ENCODE peak calls at places on chromosomes 2 and 18, in nine cellular contexts. One of them, this sample, is unnamed.

GRCh38 chr2:233480490-233481202 is 85.9 kb downstream of the USP40 start:
- DNase-seq in nephron progenitor cell: no peak
- DNase-seq in activated CD4-positive, alpha-beta T cell treated with anti-CD3 and anti-CD28 coated beads, Interleukin-2, amount 50 U/mL, for 1 hour: no peak
- DNase-seq in A549: peak
- DNase-seq in stimulated activated naive B cell treated with anti-CD40 and anti-IgM and Interleukin-4, amounts not matched to agents 10 μg/mL and 1 μg/mL and 100 μg/mL, for 72 hours: no peak
- DNase-seq in cardiac muscle cell: peak
- DNase-seq in NCI-H510A: peak
- DNase-seq in fibroblast of mammary gland: no peak
- DNase-seq in GF-D8: no peak
- DNase-seq in this sample: peak

GRCh38 chr2:204363513-204363912 is 181.8 kb upstream of the PARD3B start:
- DNase-seq in stimulated activated naive B cell treated with anti-CD40 and anti-IgM and Interleukin-4, amounts not matched to agents 10 μg/mL and 1 μg/mL and 100 μg/mL, for 72 hours: no peak
- DNase-seq in nephron progenitor cell: no peak
- DNase-seq in fibroblast of mammary gland: no peak
- DNase-seq in GF-D8: no peak
- DNase-seq in cardiac muscle cell: no peak
- DNase-seq in activated CD4-positive, alpha-beta T cell treated with anti-CD3 and anti-CD28 coated beads, Interleukin-2, amount 50 U/mL, for 1 hour: no peak
- DNase-seq in NCI-H510A: no peak
- DNase-seq in A549: no peak
- DNase-seq in this sample: no peak

GRCh38 chr2:174431902-174432301 is 36.4 kb downstream of the SCRN3 start:
- DNase-seq in activated CD4-positive, alpha-beta T cell treated with anti-CD3 and anti-CD28 coated beads, Interleukin-2, amount 50 U/mL, for 1 hour: no peak
- DNase-seq in fibroblast of mammary gland: no peak
- DNase-seq in A549: no peak
- DNase-seq in GF-D8: no peak
- DNase-seq in NCI-H510A: no peak
- DNase-seq in nephron progenitor cell: no peak
- DNase-seq in stimulated activated naive B cell treated with anti-CD40 and anti-IgM and Interleukin-4, amounts not matched to agents 10 μg/mL and 1 μg/mL and 100 μg/mL, for 72 hours: no peak
- DNase-seq in cardiac muscle cell: no peak
- DNase-seq in this sample: no peak

GRCh38 chr2:44748-45341 is 1.5 kb downstream of the FAM110C start:
- DNase-seq in fibroblast of mammary gland: no peak
- DNase-seq in cardiac muscle cell: no peak
- DNase-seq in NCI-H510A: no peak
- DNase-seq in A549: no peak
- DNase-seq in stimulated activated naive B cell treated with anti-CD40 and anti-IgM and Interleukin-4, amounts not matched to agents 10 μg/mL and 1 μg/mL and 100 μg/mL, for 72 hours: no peak
- DNase-seq in nephron progenitor cell: no peak
- DNase-seq in GF-D8: no peak
- DNase-seq in activated CD4-positive, alpha-beta T cell treated with anti-CD3 and anti-CD28 coated beads, Interleukin-2, amount 50 U/mL, for 1 hour: no peak
- DNase-seq in this sample: peak

GRCh38 chr2:40361478-40361877 is 90.4 kb downstream of the SLC8A1 start:
- DNase-seq in fibroblast of mammary gland: no peak
- DNase-seq in nephron progenitor cell: no peak
- DNase-seq in GF-D8: no peak
- DNase-seq in stimulated activated naive B cell treated with anti-CD40 and anti-IgM and Interleukin-4, amounts not matched to agents 10 μg/mL and 1 μg/mL and 100 μg/mL, for 72 hours: no peak
- DNase-seq in NCI-H510A: no peak
- DNase-seq in cardiac muscle cell: no peak
- DNase-seq in A549: no peak
- DNase-seq in activated CD4-positive, alpha-beta T cell treated with anti-CD3 and anti-CD28 coated beads, Interleukin-2, amount 50 U/mL, for 1 hour: no peak
- DNase-seq in this sample: no peak

GRCh38 chr2:239809391-239809790 is 215.8 kb downstream of the NDUFA10 start:
- DNase-seq in GF-D8: no peak
- DNase-seq in activated CD4-positive, alpha-beta T cell treated with anti-CD3 and anti-CD28 coated beads, Interleukin-2, amount 50 U/mL, for 1 hour: no peak
- DNase-seq in NCI-H510A: no peak
- DNase-seq in fibroblast of mammary gland: no peak
- DNase-seq in nephron progenitor cell: no peak
- DNase-seq in A549: no peak
- DNase-seq in stimulated activated naive B cell treated with anti-CD40 and anti-IgM and Interleukin-4, amounts not matched to agents 10 μg/mL and 1 μg/mL and 100 μg/mL, for 72 hours: no peak
- DNase-seq in cardiac muscle cell: no peak
- DNase-seq in this sample: peak

GRCh38 chr2:5981241-5982055 is 289.3 kb downstream of the SOX11 start:
- DNase-seq in activated CD4-positive, alpha-beta T cell treated with anti-CD3 and anti-CD28 coated beads, Interleukin-2, amount 50 U/mL, for 1 hour: no peak
- DNase-seq in fibroblast of mammary gland: no peak
- DNase-seq in GF-D8: no peak
- DNase-seq in nephron progenitor cell: peak
- DNase-seq in NCI-H510A: peak
- DNase-seq in stimulated activated naive B cell treated with anti-CD40 and anti-IgM and Interleukin-4, amounts not matched to agents 10 μg/mL and 1 μg/mL and 100 μg/mL, for 72 hours: no peak
- DNase-seq in A549: no peak
- DNase-seq in cardiac muscle cell: no peak
- DNase-seq in this sample: no peak

GRCh38 chr2:192195548-192196418 is 1.1 kb upstream of the TMEFF2 start:
- DNase-seq in NCI-H510A: no peak
- DNase-seq in nephron progenitor cell: peak
- DNase-seq in fibroblast of mammary gland: peak
- DNase-seq in cardiac muscle cell: peak
- DNase-seq in stimulated activated naive B cell treated with anti-CD40 and anti-IgM and Interleukin-4, amounts not matched to agents 10 μg/mL and 1 μg/mL and 100 μg/mL, for 72 hours: no peak
- DNase-seq in GF-D8: no peak
- DNase-seq in A549: peak
- DNase-seq in activated CD4-positive, alpha-beta T cell treated with anti-CD3 and anti-CD28 coated beads, Interleukin-2, amount 50 U/mL, for 1 hour: no peak
- DNase-seq in this sample: peak

GRCh38 chr2:152055366-152056108 is 43.3 kb downstream of the CACNB4 start:
- DNase-seq in NCI-H510A: no peak
- DNase-seq in stimulated activated naive B cell treated with anti-CD40 and anti-IgM and Interleukin-4, amounts not matched to agents 10 μg/mL and 1 μg/mL and 100 μg/mL, for 72 hours: no peak
- DNase-seq in fibroblast of mammary gland: peak
- DNase-seq in nephron progenitor cell: no peak
- DNase-seq in A549: no peak
- DNase-seq in GF-D8: peak
- DNase-seq in cardiac muscle cell: peak
- DNase-seq in activated CD4-positive, alpha-beta T cell treated with anti-CD3 and anti-CD28 coated beads, Interleukin-2, amount 50 U/mL, for 1 hour: no peak
- DNase-seq in this sample: no peak

GRCh38 chr2:203728321-203728720 is 21.9 kb downstream of the CD28 start:
- DNase-seq in nephron progenitor cell: no peak
- DNase-seq in cardiac muscle cell: no peak
- DNase-seq in stimulated activated naive B cell treated with anti-CD40 and anti-IgM and Interleukin-4, amounts not matched to agents 10 μg/mL and 1 μg/mL and 100 μg/mL, for 72 hours: no peak
- DNase-seq in A549: no peak
- DNase-seq in NCI-H510A: no peak
- DNase-seq in GF-D8: no peak
- DNase-seq in activated CD4-positive, alpha-beta T cell treated with anti-CD3 and anti-CD28 coated beads, Interleukin-2, amount 50 U/mL, for 1 hour: no peak
- DNase-seq in fibroblast of mammary gland: no peak
- DNase-seq in this sample: no peak

GRCh38 chr2:128638741-128639477 is 320.2 kb upstream of the HS6ST1 start:
- DNase-seq in fibroblast of mammary gland: no peak
- DNase-seq in stimulated activated naive B cell treated with anti-CD40 and anti-IgM and Interleukin-4, amounts not matched to agents 10 μg/mL and 1 μg/mL and 100 μg/mL, for 72 hours: no peak
- DNase-seq in A549: no peak
- DNase-seq in NCI-H510A: peak
- DNase-seq in activated CD4-positive, alpha-beta T cell treated with anti-CD3 and anti-CD28 coated beads, Interleukin-2, amount 50 U/mL, for 1 hour: no peak
- DNase-seq in cardiac muscle cell: no peak
- DNase-seq in GF-D8: no peak
- DNase-seq in nephron progenitor cell: peak
- DNase-seq in this sample: peak

GRCh38 chr2:216539791-216540241 is 41.2 kb downstream of the RPL37A start:
- DNase-seq in stimulated activated naive B cell treated with anti-CD40 and anti-IgM and Interleukin-4, amounts not matched to agents 10 μg/mL and 1 μg/mL and 100 μg/mL, for 72 hours: no peak
- DNase-seq in cardiac muscle cell: no peak
- DNase-seq in GF-D8: no peak
- DNase-seq in fibroblast of mammary gland: no peak
- DNase-seq in nephron progenitor cell: no peak
- DNase-seq in NCI-H510A: peak
- DNase-seq in A549: peak
- DNase-seq in activated CD4-positive, alpha-beta T cell treated with anti-CD3 and anti-CD28 coated beads, Interleukin-2, amount 50 U/mL, for 1 hour: no peak
- DNase-seq in this sample: peak

GRCh38 chr2:68387408-68388350 is 22.6 kb downstream of the PLEK start:
- DNase-seq in GF-D8: peak
- DNase-seq in cardiac muscle cell: no peak
- DNase-seq in A549: no peak
- DNase-seq in fibroblast of mammary gland: no peak
- DNase-seq in activated CD4-positive, alpha-beta T cell treated with anti-CD3 and anti-CD28 coated beads, Interleukin-2, amount 50 U/mL, for 1 hour: no peak
- DNase-seq in nephron progenitor cell: no peak
- DNase-seq in NCI-H510A: no peak
- DNase-seq in stimulated activated naive B cell treated with anti-CD40 and anti-IgM and Interleukin-4, amounts not matched to agents 10 μg/mL and 1 μg/mL and 100 μg/mL, for 72 hours: peak
- DNase-seq in this sample: no peak

GRCh38 chr2:69300650-69301049 is 86.4 kb downstream of the GFPT1 start:
- DNase-seq in GF-D8: no peak
- DNase-seq in NCI-H510A: no peak
- DNase-seq in stimulated activated naive B cell treated with anti-CD40 and anti-IgM and Interleukin-4, amounts not matched to agents 10 μg/mL and 1 μg/mL and 100 μg/mL, for 72 hours: no peak
- DNase-seq in nephron progenitor cell: no peak
- DNase-seq in activated CD4-positive, alpha-beta T cell treated with anti-CD3 and anti-CD28 coated beads, Interleukin-2, amount 50 U/mL, for 1 hour: no peak
- DNase-seq in cardiac muscle cell: peak
- DNase-seq in fibroblast of mammary gland: peak
- DNase-seq in A549: no peak
- DNase-seq in this sample: no peak

GRCh38 chr2:40103163-40103562 is 324.1 kb upstream of the THUMPD2 start:
- DNase-seq in A549: no peak
- DNase-seq in stimulated activated naive B cell treated with anti-CD40 and anti-IgM and Interleukin-4, amounts not matched to agents 10 μg/mL and 1 μg/mL and 100 μg/mL, for 72 hours: no peak
- DNase-seq in nephron progenitor cell: no peak
- DNase-seq in activated CD4-positive, alpha-beta T cell treated with anti-CD3 and anti-CD28 coated beads, Interleukin-2, amount 50 U/mL, for 1 hour: no peak
- DNase-seq in GF-D8: no peak
- DNase-seq in fibroblast of mammary gland: peak
- DNase-seq in cardiac muscle cell: peak
- DNase-seq in NCI-H510A: no peak
- DNase-seq in this sample: no peak

GRCh38 chr18:58569490-58569911 is 59.4 kb downstream of the ALPK2 start:
- DNase-seq in NCI-H510A: no peak
- DNase-seq in A549: no peak
- DNase-seq in nephron progenitor cell: no peak
- DNase-seq in GF-D8: no peak
- DNase-seq in fibroblast of mammary gland: peak
- DNase-seq in stimulated activated naive B cell treated with anti-CD40 and anti-IgM and Interleukin-4, amounts not matched to agents 10 μg/mL and 1 μg/mL and 100 μg/mL, for 72 hours: no peak
- DNase-seq in cardiac muscle cell: no peak
- DNase-seq in activated CD4-positive, alpha-beta T cell treated with anti-CD3 and anti-CD28 coated beads, Interleukin-2, amount 50 U/mL, for 1 hour: no peak
- DNase-seq in this sample: no peak

GRCh38 chr2:44628297-44628696 is 266.6 kb downstream of the CAMKMT start:
- DNase-seq in A549: no peak
- DNase-seq in nephron progenitor cell: no peak
- DNase-seq in cardiac muscle cell: no peak
- DNase-seq in fibroblast of mammary gland: no peak
- DNase-seq in NCI-H510A: no peak
- DNase-seq in stimulated activated naive B cell treated with anti-CD40 and anti-IgM and Interleukin-4, amounts not matched to agents 10 μg/mL and 1 μg/mL and 100 μg/mL, for 72 hours: no peak
- DNase-seq in activated CD4-positive, alpha-beta T cell treated with anti-CD3 and anti-CD28 coated beads, Interleukin-2, amount 50 U/mL, for 1 hour: no peak
- DNase-seq in GF-D8: no peak
- DNase-seq in this sample: no peak

GRCh38 chr18:44744206-44745180 is 63.8 kb downstream of the SETBP1 start:
- DNase-seq in stimulated activated naive B cell treated with anti-CD40 and anti-IgM and Interleukin-4, amounts not matched to agents 10 μg/mL and 1 μg/mL and 100 μg/mL, for 72 hours: no peak
- DNase-seq in fibroblast of mammary gland: no peak
- DNase-seq in nephron progenitor cell: peak
- DNase-seq in cardiac muscle cell: no peak
- DNase-seq in NCI-H510A: no peak
- DNase-seq in activated CD4-positive, alpha-beta T cell treated with anti-CD3 and anti-CD28 coated beads, Interleukin-2, amount 50 U/mL, for 1 hour: no peak
- DNase-seq in A549: no peak
- DNase-seq in GF-D8: no peak
- DNase-seq in this sample: no peak

GRCh38 chr2:241272722-241273551 is 42.5 kb downstream of the HDLBP start:
- DNase-seq in GF-D8: no peak
- DNase-seq in cardiac muscle cell: peak
- DNase-seq in NCI-H510A: no peak
- DNase-seq in stimulated activated naive B cell treated with anti-CD40 and anti-IgM and Interleukin-4, amounts not matched to agents 10 μg/mL and 1 μg/mL and 100 μg/mL, for 72 hours: peak
- DNase-seq in fibroblast of mammary gland: peak
- DNase-seq in activated CD4-positive, alpha-beta T cell treated with anti-CD3 and anti-CD28 coated beads, Interleukin-2, amount 50 U/mL, for 1 hour: peak
- DNase-seq in A549: peak
- DNase-seq in nephron progenitor cell: peak
- DNase-seq in this sample: peak

GRCh38 chr18:24016643-24017042 is 2.1 kb downstream of the TTC39C start:
- DNase-seq in NCI-H510A: no peak
- DNase-seq in activated CD4-positive, alpha-beta T cell treated with anti-CD3 and anti-CD28 coated beads, Interleukin-2, amount 50 U/mL, for 1 hour: no peak
- DNase-seq in fibroblast of mammary gland: peak
- DNase-seq in stimulated activated naive B cell treated with anti-CD40 and anti-IgM and Interleukin-4, amounts not matched to agents 10 μg/mL and 1 μg/mL and 100 μg/mL, for 72 hours: no peak
- DNase-seq in GF-D8: peak
- DNase-seq in A549: peak
- DNase-seq in cardiac muscle cell: no peak
- DNase-seq in nephron progenitor cell: no peak
- DNase-seq in this sample: no peak

GRCh38 chr2:121598087-121598486 is 51.2 kb downstream of the CLASP1 start:
- DNase-seq in GF-D8: no peak
- DNase-seq in NCI-H510A: no peak
- DNase-seq in fibroblast of mammary gland: no peak
- DNase-seq in stimulated activated naive B cell treated with anti-CD40 and anti-IgM and Interleukin-4, amounts not matched to agents 10 μg/mL and 1 μg/mL and 100 μg/mL, for 72 hours: no peak
- DNase-seq in A549: no peak
- DNase-seq in nephron progenitor cell: no peak
- DNase-seq in cardiac muscle cell: no peak
- DNase-seq in activated CD4-positive, alpha-beta T cell treated with anti-CD3 and anti-CD28 coated beads, Interleukin-2, amount 50 U/mL, for 1 hour: no peak
- DNase-seq in this sample: no peak

GRCh38 chr2:11090158-11090557 is 65.1 kb upstream of the SLC66A3 start:
- DNase-seq in NCI-H510A: no peak
- DNase-seq in stimulated activated naive B cell treated with anti-CD40 and anti-IgM and Interleukin-4, amounts not matched to agents 10 μg/mL and 1 μg/mL and 100 μg/mL, for 72 hours: no peak
- DNase-seq in GF-D8: no peak
- DNase-seq in activated CD4-positive, alpha-beta T cell treated with anti-CD3 and anti-CD28 coated beads, Interleukin-2, amount 50 U/mL, for 1 hour: no peak
- DNase-seq in fibroblast of mammary gland: no peak
- DNase-seq in cardiac muscle cell: no peak
- DNase-seq in nephron progenitor cell: no peak
- DNase-seq in A549: no peak
- DNase-seq in this sample: no peak

This sample was measured in Peyer's patch.